ENCODE peak calls at places on chromosomes 12 and 14, in four cellular contexts. T is GM06990, O is heart right ventricle, J is psoas muscle. H is an unnamed sample. For H3K27me3, the result is how much of the 10 kb centered on the place peaks cover.

GRCh38 chr14:84894254-84894653 is 635.7 kb upstream of the FLRT2 start:
- DNase-seq in T (no peak), O (no peak), J (no peak), H (no peak)

GRCh38 chr12:91483471-91483985 is 300.9 kb upstream of the DCN start:
- DNase-seq in T (no peak), O (no peak), J (no peak), H (no peak)

GRCh38 chr12:49552425-49552824 is 13.6 kb downstream of the KCNH3 start:
- DNase-seq in T (no peak), O (no peak), J (no peak), H (no peak)

GRCh38 chr12:6954754-6955461 is 3.8 kb downstream of the PTPN6 start:
- DNase-seq in T (no peak), O (no peak), J (no peak), H (no peak)

GRCh38 chr14:32507029-32507984 is 178.2 kb downstream of the AKAP6 start:
- DNase-seq in T (no peak), O (no peak), J (no peak), H (no peak)

GRCh38 chr14:50362791-50363733 is 33.6 kb downstream of the CDKL1 start:
- DNase-seq in T (peak), O (no peak), J (no peak), H (no peak)

GRCh38 chr12:46562625-46563228 is 190.2 kb upstream of the SLC38A2 start:
- DNase-seq in T (no peak), O (no peak), J (no peak), H (no peak)

GRCh38 chr12:84785951-84786350 is 126.6 kb downstream of the SLC6A15 start:
- DNase-seq in T (no peak), O (no peak), J (no peak), H (no peak)

GRCh38 chr12:212383-212798 is 1.6 kb downstream of the SLC6A12 start:
- DNase-seq in T (no peak), O (no peak), J (no peak), H (no peak)

GRCh38 chr12:211639-212382 is 2.1 kb downstream of the SLC6A12 start:
- DNase-seq in T (no peak), O (no peak), J (no peak), H (no peak)

GRCh38 chr12:214005-214736 is at the start of gene SLC6A12:
- DNase-seq in T (no peak), O (no peak), J (no peak), H (no peak)

GRCh38 chr12:213527-213932 is 427 bp downstream of the SLC6A12 start:
- DNase-seq in T (no peak), O (no peak), J (no peak), H (no peak)

GRCh38 chr12:212799-213526 is 994 bp downstream of the SLC6A12 start:
- DNase-seq in T (no peak), O (peak), J (no peak), H (no peak)
- H3K27me3 ChIP-seq in T (under half), O (under half), J (under half), H (under half)

DNA sequence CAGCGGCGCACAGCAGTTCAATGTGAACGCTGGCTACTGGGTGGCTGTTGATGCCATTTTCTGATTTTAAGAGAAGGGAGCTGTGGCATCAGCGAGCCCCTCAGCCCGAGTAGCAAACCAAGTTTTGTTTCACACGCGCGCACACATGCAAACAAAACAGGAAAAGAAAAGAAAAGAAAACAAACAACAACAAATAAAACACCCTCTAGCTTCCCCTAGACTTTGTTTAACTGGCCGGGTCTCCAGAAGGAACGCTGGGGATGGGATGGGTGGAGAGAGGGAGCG is 540 bp downstream of the PAX9 start:
- DNase-seq in T (no peak), O (no peak), J (no peak), H (no peak)
- H3K27me3 ChIP-seq in T (under half), O (half or more), J (under half), H (under half)

GRCh38 chr12:94169966-94170689 is 21.8 kb downstream of the PLXNC1 start:
- DNase-seq in T (no peak), O (no peak), J (no peak), H (no peak)
- H3K27me3 ChIP-seq in T (under half), O (under half), J (under half), H (under half)

DNA sequence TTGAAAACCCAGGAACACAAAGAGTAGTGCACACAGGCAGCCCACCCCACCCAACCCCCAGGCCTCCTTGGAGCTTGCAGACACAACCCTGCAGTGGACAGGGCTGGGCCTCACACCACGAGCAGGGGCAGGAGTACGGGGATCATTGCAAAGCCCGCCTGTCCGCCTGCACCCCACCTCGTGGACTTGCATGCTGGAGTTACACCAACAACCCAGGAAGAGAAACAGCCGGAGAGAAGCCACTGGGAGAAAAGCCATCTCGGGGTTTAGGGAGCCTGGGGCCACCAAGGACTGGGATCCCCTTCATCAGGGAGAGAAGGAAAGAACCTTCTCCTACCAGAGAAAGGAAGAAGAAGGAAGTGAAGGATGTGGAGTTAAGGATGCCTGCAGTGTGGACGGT is 8.2 kb downstream of the KRT84 start:
- DNase-seq in T (no peak), O (no peak), J (no peak), H (no peak)
- H3K27me3 ChIP-seq in T (under half), O (under half), J (under half), H (under half)

DNA sequence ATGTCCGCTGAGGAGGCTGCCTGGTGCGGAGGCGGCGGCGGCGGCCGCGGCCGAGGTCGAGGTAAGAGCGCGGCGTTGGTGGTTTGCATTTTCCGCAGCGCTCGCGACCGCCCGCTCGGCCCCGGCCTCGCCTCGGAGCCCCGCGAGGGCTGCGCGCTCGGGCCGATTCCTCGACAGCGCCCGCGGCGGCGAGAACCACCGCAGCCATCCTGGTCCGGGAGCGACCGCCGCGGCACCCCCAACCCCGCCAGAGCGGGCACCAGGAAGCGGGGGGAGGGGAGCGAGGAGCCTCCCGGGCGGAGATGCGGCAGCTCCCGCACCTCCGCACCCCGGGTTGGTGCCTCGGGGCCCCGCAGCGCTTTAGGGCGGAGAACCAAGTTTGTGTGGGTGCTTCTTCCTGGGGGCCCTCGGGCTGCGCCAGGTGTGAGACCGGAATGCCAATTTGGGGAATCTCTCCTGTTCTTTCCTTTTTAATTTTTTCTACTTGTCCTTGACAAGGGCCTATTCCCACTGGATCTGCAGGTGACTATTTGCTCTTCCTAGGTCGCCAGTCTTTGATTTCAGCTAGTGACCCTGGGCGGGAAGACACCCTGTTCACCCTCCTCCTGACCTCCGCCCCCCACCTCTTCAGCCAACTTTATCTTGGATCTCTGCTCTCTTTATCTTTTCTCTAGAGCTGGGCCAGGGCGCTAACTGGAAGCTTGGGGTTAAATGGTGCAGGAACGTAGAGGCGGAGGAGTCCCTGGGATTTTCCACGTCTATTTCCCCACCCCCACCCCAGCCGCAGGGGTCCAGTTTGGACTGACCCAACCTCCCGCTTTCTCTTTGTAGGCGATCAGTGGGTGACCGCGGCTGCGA is at the start of gene SOCS2:
- DNase-seq in T (peak), O (peak), J (peak), H (peak)
- H3K27me3 ChIP-seq in T (under half), O (under half), J (under half), H (under half)

GRCh38 chr12:106670131-106670530 is 87.3 kb downstream of the RFX4 start:
- DNase-seq in T (no peak), O (no peak), J (no peak), H (no peak)

GRCh38 chr12:106671840-106672239 is 89.0 kb downstream of the RFX4 start:
- DNase-seq in T (no peak), O (no peak), J (no peak), H (no peak)

GRCh38 chr12:106672308-106673085 is 89.7 kb downstream of the RFX4 start:
- DNase-seq in T (no peak), O (no peak), J (no peak), H (no peak)

GRCh38 chr12:106675651-106676435 is 93.0 kb downstream of the RFX4 start:
- DNase-seq in T (no peak), O (no peak), J (no peak), H (no peak)

DNA sequence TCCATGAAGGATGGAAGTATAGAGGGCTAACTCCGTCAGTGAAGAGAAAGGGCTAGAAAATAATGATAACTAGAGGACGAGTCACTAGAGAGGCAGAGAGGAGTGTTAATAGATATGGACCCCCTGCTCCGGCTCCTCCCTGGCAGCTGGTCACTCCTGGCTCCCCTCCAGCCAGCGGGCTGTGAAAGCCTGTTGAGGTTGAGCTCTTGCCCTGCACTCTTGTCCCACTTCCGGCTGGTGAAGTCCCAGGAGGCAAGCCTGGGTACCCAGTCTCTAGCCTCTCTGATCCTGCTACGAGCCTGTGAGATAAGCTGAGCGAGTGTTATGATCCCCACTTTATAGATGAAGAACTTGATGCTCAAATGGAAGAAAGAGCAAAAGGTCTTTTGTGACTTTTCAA is 90.3 kb downstream of the RFX4 start:
- DNase-seq in T (no peak), O (peak), J (no peak), H (no peak)
- H3K27me3 ChIP-seq in T (under half), O (under half), J (under half), H (under half)

H was measured in tibial artery.